ENCODE peak calls at places on chromosomes 12 and 14, in five cellular contexts. L is ACHN; D is nephron progenitor cell; F is cardiac fibroblast; U is CD4-positive, CD25-positive, alpha-beta regulatory T cell. H is an unnamed sample.

GRCh38 chr12:49624919-49625577 is 1.7 kb downstream of the PRPF40B start:
- DNase-seq in L (peak; percentile 47), D (no peak), F (peak; percentile 19), U (no peak), H (peak; percentile 7)

GRCh38 chr12:7152818-7153217 is 22.6 kb downstream of the CLSTN3 start:
- DNase-seq in L (no peak), D (no peak), F (no peak), U (no peak), H (no peak)

GRCh38 chr14:94056579-94057308 is 24.3 kb downstream of the DDX24 start:
- DNase-seq in L (no peak), D (no peak), F (peak; percentile 44), U (peak; percentile 66), H (no peak)

GRCh38 chr14:90115780-90116179 is 54.0 kb downstream of the KCNK13 start:
- DNase-seq in L (no peak), D (no peak), F (no peak), U (no peak), H (no peak)

GRCh38 chr12:131829351-131829794 is 1.2 kb downstream of the MMP17 start:
- DNase-seq in L (peak; percentile 51), D (peak; percentile 35), F (peak; percentile 35), U (no peak), H (no peak)

GRCh38 chr12:4117386-4118016 is 156.1 kb upstream of the CCND2 start:
- DNase-seq in L (no peak), D (no peak), F (no peak), U (no peak), H (no peak)

GRCh38 chr14:92382677-92383076 is 59.7 kb downstream of the SLC24A4 start:
- DNase-seq in L (peak; percentile 21), D (no peak), F (peak; percentile 11), U (no peak), H (no peak)

GRCh38 chr12:102765736-102766135 is 151.3 kb downstream of the PAH start:
- DNase-seq in L (no peak), D (no peak), F (peak; percentile 31), U (no peak), H (no peak)

GRCh38 chr14:68495101-68495637 is 297.7 kb downstream of the ZFP36L1 start:
- DNase-seq in L (no peak), D (no peak), F (no peak), U (peak; percentile 40), H (no peak)

GRCh38 chr12:121390856-121391255 is 9.1 kb upstream of the RNF34 start:
- DNase-seq in L (no peak), D (no peak), F (no peak), U (no peak), H (no peak)

GRCh38 chr14:33070474-33070873 is 131.8 kb downstream of the NPAS3 start:
- DNase-seq in L (no peak), D (no peak), F (no peak), U (no peak), H (no peak)

GRCh38 chr12:132250707-132251106 is 78.7 kb downstream of the GALNT9 start:
- DNase-seq in L (no peak), D (no peak), F (no peak), U (no peak), H (no peak)

GRCh38 chr14:50425816-50426215 is 29.1 kb upstream of the CDKL1 start:
- DNase-seq in L (peak; percentile 18), D (no peak), F (peak; percentile 58), U (no peak), H (no peak)

GRCh38 chr14:59331217-59331616 is 134.0 kb downstream of the GPR135 start:
- DNase-seq in L (no peak), D (no peak), F (no peak), U (no peak), H (no peak)

GRCh38 chr12:120625557-120626419 is 14.6 kb upstream of the CABP1 start:
- DNase-seq in L (peak; percentile 43), D (no peak), F (no peak), U (peak; percentile 26), H (no peak)